ENCODE peak calls at places on chromosomes 3 and 15, in six cellular contexts. A, S, G, P, H and L are unnamed samples.

GRCh38 chr3:30639937-30640336 is 33.5 kb downstream of the TGFBR2 start:
- DNase-seq in A (no peak), S (no peak), G (no peak), P (peak), H (no peak), L (no peak)

GRCh38 chr3:123809597-123809996 is 74.5 kb downstream of the MYLK start:
- DNase-seq in A (no peak), S (no peak), G (no peak), P (no peak), H (no peak), L (no peak)

GRCh38 chr3:55571216-55571813 is 84.2 kb upstream of the WNT5A start:
- DNase-seq in A (no peak), S (no peak), G (no peak), P (peak), H (no peak), L (no peak)

GRCh38 chr3:46628980-46629379 is 16.7 kb downstream of the FAM240A start:
- DNase-seq in A (no peak), S (no peak), G (no peak), P (no peak), H (no peak), L (no peak)

GRCh38 chr3:45693941-45694521 is 4.8 kb downstream of the SACM1L start:
- DNase-seq in A (no peak), S (no peak), G (no peak), P (no peak), H (peak), L (no peak)

GRCh38 chr15:43751885-43752284 is 5.6 kb downstream of the PDIA3 start:
- DNase-seq in A (no peak), S (no peak), G (no peak), P (no peak), H (no peak), L (no peak)

GRCh38 chr15:34616613-34617012 is 33.2 kb upstream of the GOLGA8B start:
- DNase-seq in A (peak), S (no peak), G (no peak), P (no peak), H (peak), L (no peak)

GRCh38 chr3:9122732-9123364 is 126.6 kb downstream of the SRGAP3 start:
- DNase-seq in A (no peak), S (no peak), G (no peak), P (no peak), H (no peak), L (no peak)

GRCh38 chr15:38658431-38658830 is 93.8 kb upstream of the RASGRP1 start:
- DNase-seq in A (no peak), S (no peak), G (no peak), P (no peak), H (no peak), L (no peak)

GRCh38 chr3:127687228-127687737 is 14.5 kb downstream of the ABTB1 start:
- DNase-seq in A (no peak), S (no peak), G (no peak), P (no peak), H (no peak), L (no peak)

GRCh38 chr3:127987309-127987995 is 64.8 kb upstream of the SEC61A1 start:
- DNase-seq in A (no peak), S (no peak), G (no peak), P (no peak), H (no peak), L (no peak)

GRCh38 chr3:12560505-12561188 is 3.8 kb downstream of the MKRN2 start:
- DNase-seq in A (no peak), S (no peak), G (no peak), P (peak), H (no peak), L (peak)

GRCh38 chr3:130773371-130773770 is 26.7 kb upstream of the PIK3R4 start:
- DNase-seq in A (no peak), S (no peak), G (no peak), P (no peak), H (no peak), L (no peak)

GRCh38 chr3:129031476-129032215 is 28.9 kb upstream of the GP9 start:
- DNase-seq in A (no peak), S (no peak), G (no peak), P (no peak), H (no peak), L (no peak)

GRCh38 chr15:68353418-68354145 is 76.0 kb downstream of the FEM1B start:
- DNase-seq in A (no peak), S (no peak), G (no peak), P (no peak), H (no peak), L (no peak)

GRCh38 chr15:78667578-78668236 is 26.7 kb upstream of the CHRNB4 start:
- DNase-seq in A (peak), S (no peak), G (no peak), P (no peak), H (no peak), L (no peak)

GRCh38 chr3:148962513-148962912 is 28.8 kb upstream of the GYG1 start:
- DNase-seq in A (peak), S (no peak), G (peak), P (no peak), H (peak), L (no peak)

GRCh38 chr15:46676233-46677206 is 1040.8 kb upstream of the SEMA6D start:
- DNase-seq in A (no peak), S (no peak), G (no peak), P (no peak), H (no peak), L (no peak)

GRCh38 chr15:27872355-27872754 is 226.8 kb downstream of the OCA2 start:
- DNase-seq in A (no peak), S (no peak), G (no peak), P (no peak), H (no peak), L (no peak)

GRCh38 chr15:79185199-79185598 is 94.6 kb upstream of the RASGRF1 start:
- DNase-seq in A (no peak), S (no peak), G (no peak), P (no peak), H (peak), L (no peak)

GRCh38 chr15:46277994-46278885 is 643.4 kb downstream of the SQOR start:
- DNase-seq in A (no peak), S (no peak), G (no peak), P (no peak), H (no peak), L (no peak)

GRCh38 chr15:96207377-96208006 is 123.0 kb upstream of the NR2F2 start:
- DNase-seq in A (no peak), S (no peak), G (no peak), P (no peak), H (no peak), L (no peak)

GRCh38 chr15:100263031-100263430 is 78.7 kb downstream of the ADAMTS17 start:
- DNase-seq in A (no peak), S (no peak), G (no peak), P (no peak), H (no peak), L (no peak)

DNA sequence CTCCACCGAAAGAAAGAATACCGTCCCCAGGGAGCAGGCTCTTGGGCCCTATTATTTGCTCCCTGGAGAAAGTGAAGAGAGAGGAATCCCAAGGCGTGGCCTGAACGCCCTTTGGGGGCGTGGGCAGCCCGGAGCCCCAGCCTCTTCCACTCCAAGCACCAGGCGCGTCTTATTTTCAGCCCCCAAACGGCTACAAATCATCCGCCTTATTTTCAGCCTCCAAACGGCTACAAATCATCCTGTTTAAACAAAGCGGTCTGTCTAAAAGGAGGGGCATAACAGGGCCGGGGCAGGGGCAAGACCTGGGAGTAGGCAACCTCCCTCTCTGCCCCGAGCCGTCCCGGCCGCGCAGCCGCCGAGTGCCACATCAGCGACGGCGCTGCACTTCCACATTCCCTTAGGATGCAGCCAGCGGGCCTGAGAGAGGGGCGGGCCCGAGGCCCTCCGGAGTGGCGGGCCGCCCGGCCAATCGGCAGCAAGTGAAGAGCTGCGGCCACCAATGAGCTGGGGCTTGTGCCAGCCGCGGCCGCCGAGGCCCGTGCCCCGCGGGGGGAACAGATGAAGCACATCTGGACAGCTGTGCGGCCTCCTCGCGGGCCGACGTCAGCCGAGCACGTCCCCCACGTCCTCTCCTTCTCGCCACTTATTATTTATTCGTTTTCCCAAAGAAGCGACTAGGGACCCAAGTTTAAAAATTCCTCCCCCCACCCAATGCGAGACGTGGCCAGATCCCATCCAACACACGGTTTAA is at the start of gene TMEM45A:
- DNase-seq in A (peak), S (peak), G (peak), P (peak), H (peak), L (peak)
- TF ChIP-seq POLR2A in A (peak), S (peak), G (peak), P (peak), H (peak), L (no peak)

GRCh38 chr3:15331606-15332404 is 581 bp downstream of the SH3BP5 start:
- DNase-seq in A (no peak), S (peak), G (no peak), P (no peak), H (no peak), L (peak)
- TF ChIP-seq TAF1 in A (no peak), S (no peak), G (no peak), P (no peak), H (no peak), L (no peak)

GRCh38 chr15:41827880-41828746 is at the start of gene JMJD7:
- DNase-seq in A (peak), S (peak), G (peak), P (peak), H (peak), L (peak)
- TF ChIP-seq POLR2A in A (peak), S (peak), G (no peak), P (peak), H (peak), L (no peak)

GRCh38 chr15:56886878-56887781 is 31.3 kb upstream of the TCF12 start:
- DNase-seq in A (peak), S (peak), G (peak), P (peak), H (peak), L (peak)
- TF ChIP-seq TAF1 in A (peak), S (peak), G (peak), P (peak), H (peak), L (peak)

GRCh38 chr3:42402394-42403100 is 7.9 kb downstream of the LYZL4 start:
- DNase-seq in A (no peak), S (no peak), G (no peak), P (no peak), H (no peak), L (no peak)

GRCh38 chr3:42398080-42398479 is 12.3 kb downstream of the LYZL4 start:
- DNase-seq in A (no peak), S (no peak), G (no peak), P (no peak), H (no peak), L (no peak)

GRCh38 chr3:42394579-42395288 is 15.7 kb downstream of the LYZL4 start:
- DNase-seq in A (no peak), S (no peak), G (no peak), P (no peak), H (no peak), L (no peak)

DNA sequence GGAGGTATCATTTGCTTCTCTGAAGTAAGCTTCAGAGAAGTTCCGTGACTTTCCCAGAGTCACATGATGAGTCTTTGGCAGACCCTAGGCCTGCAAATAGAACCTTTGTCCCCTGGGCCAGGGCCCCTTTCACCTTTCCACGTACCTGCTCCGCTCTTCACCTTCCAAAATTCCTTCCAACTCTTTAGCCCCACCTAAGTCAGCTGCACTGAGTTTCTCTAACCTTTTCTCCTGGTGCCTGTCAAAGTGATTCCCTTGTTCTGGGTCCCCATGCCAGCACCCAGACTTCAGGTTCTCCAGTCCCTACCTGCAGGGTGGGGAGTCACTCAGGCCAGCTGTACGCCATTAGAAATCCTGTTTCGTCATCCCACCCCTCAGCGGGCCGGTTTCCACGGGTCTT is 12.8 kb downstream of the LYZL4 start:
- DNase-seq in A (no peak), S (no peak), G (no peak), P (no peak), H (no peak), L (no peak)
- TF ChIP-seq POLR2A in A (no peak), S (no peak), G (no peak), P (no peak), H (no peak), L (no peak)

GRCh38 chr15:61657461-61657860 is 402.8 kb downstream of the VPS13C start:
- DNase-seq in A (no peak), S (no peak), G (no peak), P (no peak), H (no peak), L (no peak)

GRCh38 chr15:61660579-61660978 is 399.7 kb downstream of the VPS13C start:
- DNase-seq in A (no peak), S (no peak), G (no peak), P (no peak), H (no peak), L (no peak)

GRCh38 chr15:61656391-61656790 is 403.9 kb downstream of the VPS13C start:
- DNase-seq in A (no peak), S (no peak), G (no peak), P (no peak), H (no peak), L (no peak)

GRCh38 chr15:61661791-61662190 is 398.5 kb downstream of the VPS13C start:
- DNase-seq in A (no peak), S (no peak), G (no peak), P (no peak), H (no peak), L (no peak)

GRCh38 chr15:61659571-61660190 is 400.6 kb downstream of the VPS13C start:
- DNase-seq in A (no peak), S (no peak), G (no peak), P (no peak), H (no peak), L (no peak)
- TF ChIP-seq TAF1 in A (no peak), S (no peak), G (no peak), P (no peak), H (no peak), L (no peak)

DNA sequence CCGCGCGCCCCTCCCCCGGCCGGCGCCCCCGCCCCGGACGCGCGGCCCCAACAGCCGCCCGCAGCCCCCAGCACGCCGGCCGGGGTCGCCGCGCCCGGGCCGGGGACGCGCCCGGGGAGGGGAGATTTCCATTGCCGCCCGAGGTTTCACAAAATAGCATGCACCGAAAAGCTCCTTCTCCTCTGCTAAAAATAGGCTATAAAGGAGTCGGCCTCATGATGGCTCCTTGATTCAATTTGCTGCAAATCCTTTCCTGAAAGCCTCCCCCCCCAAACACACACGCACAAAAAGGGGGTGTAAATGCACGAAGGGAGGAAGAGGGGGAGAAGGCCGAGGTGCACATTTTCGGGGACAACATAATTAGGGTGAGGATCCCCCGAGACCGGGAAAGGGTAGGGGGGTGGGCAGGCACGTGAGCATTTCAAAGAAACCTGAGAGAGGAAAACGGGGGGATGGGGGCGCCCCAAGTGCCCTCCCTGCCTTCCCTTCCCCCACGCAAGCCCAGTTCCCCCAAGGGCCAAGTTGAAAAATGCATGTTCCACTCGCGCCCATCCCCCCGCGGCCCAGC is 725 bp downstream of the TBL1XR1 start:
- DNase-seq in A (no peak), S (no peak), G (no peak), P (no peak), H (peak), L (no peak)
- TF ChIP-seq POLR2A in A (no peak), S (peak), G (no peak), P (no peak), H (peak), L (no peak)

DNA sequence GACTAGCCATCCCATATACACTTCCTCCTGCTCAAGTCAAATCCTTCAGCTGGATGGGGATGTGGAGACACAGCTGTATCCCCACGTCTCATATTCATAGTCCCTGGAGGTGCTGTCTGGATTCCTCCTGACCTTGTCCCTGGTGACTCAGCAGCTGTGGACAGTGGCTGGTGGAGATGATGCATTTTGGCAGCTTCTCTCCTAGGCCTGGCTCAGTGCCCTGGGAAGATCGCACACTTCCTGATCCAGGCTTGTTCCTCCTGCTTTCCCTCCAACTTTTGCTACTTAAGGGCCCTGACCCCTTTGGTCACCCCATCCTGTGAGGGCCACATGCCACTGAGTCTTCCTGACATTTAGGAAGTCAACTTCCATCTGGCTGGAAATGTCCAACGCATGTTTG is 44.4 kb downstream of the ADAMTSL3 start:
- DNase-seq in A (no peak), S (no peak), G (no peak), P (no peak), H (no peak), L (no peak)
- TF ChIP-seq TAF1 in A (no peak), S (no peak), G (no peak), P (no peak), H (no peak), L (no peak)

DNA sequence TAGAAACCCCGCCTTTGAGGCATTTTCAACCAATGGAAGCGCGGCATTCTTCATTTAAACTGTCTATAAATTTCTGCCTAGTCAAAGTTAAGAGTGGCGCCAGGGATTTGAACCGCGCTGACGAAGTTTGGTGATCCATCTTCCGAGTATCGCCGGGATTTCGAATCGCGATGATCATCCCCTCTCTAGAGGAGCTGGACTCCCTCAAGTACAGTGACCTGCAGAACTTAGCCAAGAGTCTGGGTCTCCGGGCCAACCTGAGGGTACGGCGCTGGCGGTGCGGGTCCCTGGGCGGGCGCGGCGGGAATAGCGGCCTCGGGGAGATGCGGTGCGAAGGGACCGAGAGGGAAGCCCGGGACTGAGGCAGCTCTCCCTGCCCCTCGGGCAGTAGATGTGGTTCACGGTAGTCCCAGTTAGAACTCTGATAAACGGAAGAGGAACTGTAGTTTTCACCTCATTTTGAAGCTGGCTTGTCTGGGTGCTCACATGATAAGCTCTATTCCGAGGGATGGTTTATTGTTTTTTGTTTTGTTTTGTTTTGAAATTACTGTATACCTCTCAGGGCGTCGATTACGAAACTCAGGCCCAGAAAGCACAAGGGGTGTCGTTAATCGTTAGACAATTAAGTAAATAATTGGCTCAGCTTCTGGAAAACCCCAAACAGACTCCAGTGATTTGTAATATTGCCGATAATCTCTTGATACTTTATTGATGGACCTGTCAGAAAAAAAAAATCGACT is at the start of gene NUSAP1:
- DNase-seq in A (peak), S (peak), G (no peak), P (no peak), H (no peak), L (peak)
- TF ChIP-seq POLR2A in A (peak), S (peak), G (peak), P (peak), H (peak), L (peak)